ENCODE peak calls at places on chromosomes 3 and 15, in ten cellular contexts. H is Peyer's patch, U is GM20000, D is astrocyte of the spinal cord, N is CD14-positive monocyte, G is right atrium auricular region, A is endothelial cell of umbilical vein, M is neural crest cell, E is endothelial cell, R is left ventricle myocardium inferior. I is an unnamed sample.

GRCh38 chr15:101020451-101020850 is 101.3 kb downstream of the LRRK1 start:
- DNase-seq in H (no peak), U (no peak), D (no peak), N (no peak), G (peak), A (no peak), M (no peak), E (no peak), R (no peak), I (no peak)

GRCh38 chr3:10758304-10759037 is 57.6 kb upstream of the SLC6A11 start:
- DNase-seq in H (peak), U (peak), D (peak), N (no peak), G (no peak), A (peak), M (peak), E (peak), R (no peak), I (no peak)

GRCh38 chr3:27105904-27106303 is 263.3 kb downstream of the NEK10 start:
- DNase-seq in H (no peak), U (no peak), D (peak), N (no peak), G (no peak), A (no peak), M (peak), E (peak), R (no peak), I (no peak)

GRCh38 chr15:65833501-65834220 is 35.6 kb upstream of the RAB11A start:
- DNase-seq in H (no peak), U (no peak), D (no peak), N (no peak), G (no peak), A (peak), M (no peak), E (no peak), R (no peak), I (no peak)

GRCh38 chr3:160653514-160653913 is 23.4 kb upstream of the ARL14 start:
- DNase-seq in H (no peak), U (no peak), D (no peak), N (no peak), G (no peak), A (no peak), M (no peak), E (no peak), R (no peak), I (no peak)

GRCh38 chr3:9820944-9821343 is 10.9 kb downstream of the TTLL3 start:
- DNase-seq in H (no peak), U (no peak), D (no peak), N (no peak), G (no peak), A (peak), M (no peak), E (no peak), R (no peak), I (no peak)

GRCh38 chr3:14440531-14441239 is 38.3 kb downstream of the SLC6A6 start:
- DNase-seq in H (no peak), U (no peak), D (peak), N (no peak), G (no peak), A (peak), M (peak), E (peak), R (no peak), I (no peak)

GRCh38 chr3:123081718-123082369 is 15.0 kb downstream of the PDIA5 start:
- DNase-seq in H (no peak), U (no peak), D (no peak), N (no peak), G (no peak), A (peak), M (no peak), E (no peak), R (no peak), I (no peak)

GRCh38 chr3:142651711-142652110 is 55.5 kb downstream of the PLS1 start:
- DNase-seq in H (no peak), U (no peak), D (no peak), N (no peak), G (no peak), A (no peak), M (no peak), E (no peak), R (no peak), I (no peak)

GRCh38 chr15:40439461-40440299 is 1.1 kb upstream of the BAHD1 start:
- DNase-seq in H (peak), U (peak), D (no peak), N (no peak), G (no peak), A (peak), M (no peak), E (no peak), R (peak), I (peak)

GRCh38 chr3:129992781-129993180 is 18.3 kb downstream of the TRH start:
- DNase-seq in H (no peak), U (no peak), D (no peak), N (no peak), G (no peak), A (no peak), M (no peak), E (peak), R (no peak), I (no peak)

GRCh38 chr3:40620151-40620550 is 95.4 kb downstream of the ZNF621 start:
- DNase-seq in H (no peak), U (no peak), D (no peak), N (no peak), G (no peak), A (no peak), M (no peak), E (no peak), R (no peak), I (no peak)

GRCh38 chr15:77160562-77161481 is 89.9 kb upstream of the TSPAN3 start:
- DNase-seq in H (no peak), U (peak), D (peak), N (no peak), G (no peak), A (peak), M (no peak), E (no peak), R (no peak), I (no peak)

GRCh38 chr3:128382221-128382807 is 84.4 kb downstream of the DNAJB8 start:
- DNase-seq in H (peak), U (no peak), D (no peak), N (no peak), G (no peak), A (peak), M (no peak), E (no peak), R (peak), I (no peak)

GRCh38 chr15:39304931-39305728 is 275.7 kb upstream of the THBS1 start:
- DNase-seq in H (no peak), U (no peak), D (no peak), N (no peak), G (no peak), A (no peak), M (no peak), E (no peak), R (no peak), I (no peak)
- TF ChIP-seq CTCF in H (no peak), U (no peak), D (no peak), N (no peak), G (no peak), A (no peak), M (no peak), E (no peak), R (no peak), I (no peak)

DNA sequence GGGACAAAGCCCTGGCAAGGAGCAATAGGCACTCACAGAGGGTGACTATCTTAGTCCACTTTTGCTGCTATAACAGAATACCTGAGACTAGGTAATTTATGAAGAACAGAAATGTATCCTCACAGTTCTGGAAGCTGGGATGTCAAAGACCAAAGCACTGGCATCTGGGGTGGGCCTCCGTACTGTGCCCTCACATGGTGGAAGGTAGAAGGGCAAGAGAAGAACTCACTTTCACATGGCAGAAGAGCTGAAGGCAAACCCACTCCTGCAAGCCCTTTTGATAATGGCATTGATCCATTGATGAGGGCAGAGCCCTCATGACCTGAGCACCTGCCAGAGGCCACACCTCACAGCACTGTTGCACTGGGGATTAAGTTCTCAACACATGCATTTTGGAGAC is 173.4 kb upstream of the C2CD4B start:
- DNase-seq in H (no peak), U (no peak), D (no peak), N (no peak), G (no peak), A (no peak), M (no peak), E (no peak), R (no peak), I (no peak)
- TF ChIP-seq CTCF in H (no peak), U (no peak), D (no peak), N (no peak), G (no peak), A (no peak), M (no peak), E (no peak), R (no peak), I (no peak)

GRCh38 chr3:52983336-52983807 is 62.5 kb downstream of the SFMBT1 start:
- DNase-seq in H (no peak), U (peak), D (no peak), N (no peak), G (no peak), A (no peak), M (no peak), E (no peak), R (no peak), I (no peak)

GRCh38 chr3:52983828-52984227 is 62.0 kb downstream of the SFMBT1 start:
- DNase-seq in H (no peak), U (no peak), D (no peak), N (no peak), G (no peak), A (no peak), M (no peak), E (no peak), R (no peak), I (no peak)

GRCh38 chr3:52986049-52986448 is 59.8 kb downstream of the SFMBT1 start:
- DNase-seq in H (no peak), U (no peak), D (no peak), N (no peak), G (no peak), A (no peak), M (no peak), E (no peak), R (no peak), I (no peak)

GRCh38 chr3:52990637-52991036 is 55.2 kb downstream of the SFMBT1 start:
- DNase-seq in H (no peak), U (no peak), D (no peak), N (no peak), G (no peak), A (no peak), M (no peak), E (no peak), R (no peak), I (no peak)

DNA sequence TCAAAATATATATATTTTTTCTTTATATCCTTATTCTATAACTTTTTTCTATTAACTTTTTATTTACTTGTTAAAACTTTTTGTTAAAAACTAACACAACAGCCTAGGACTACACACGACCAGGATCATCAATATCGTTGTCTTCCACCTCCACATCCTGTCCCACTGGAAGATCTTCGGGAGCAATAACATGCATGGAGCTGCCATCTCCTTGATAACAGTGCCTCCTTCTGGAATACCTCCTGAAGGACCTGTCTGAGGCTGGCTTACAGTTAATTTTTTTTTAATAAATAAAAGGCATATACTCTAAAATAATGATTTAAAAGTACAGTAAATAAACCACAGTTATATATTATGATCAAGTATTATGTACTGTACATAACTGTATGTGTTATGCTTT is 58.9 kb downstream of the SFMBT1 start:
- DNase-seq in H (no peak), U (no peak), D (peak), N (no peak), G (no peak), A (peak), M (no peak), E (peak), R (no peak), I (no peak)
- TF ChIP-seq CTCF in H (peak), U (peak), D (peak), N (no peak), G (peak), A (peak), M (peak), E (no peak), R (peak), I (no peak)

DNA sequence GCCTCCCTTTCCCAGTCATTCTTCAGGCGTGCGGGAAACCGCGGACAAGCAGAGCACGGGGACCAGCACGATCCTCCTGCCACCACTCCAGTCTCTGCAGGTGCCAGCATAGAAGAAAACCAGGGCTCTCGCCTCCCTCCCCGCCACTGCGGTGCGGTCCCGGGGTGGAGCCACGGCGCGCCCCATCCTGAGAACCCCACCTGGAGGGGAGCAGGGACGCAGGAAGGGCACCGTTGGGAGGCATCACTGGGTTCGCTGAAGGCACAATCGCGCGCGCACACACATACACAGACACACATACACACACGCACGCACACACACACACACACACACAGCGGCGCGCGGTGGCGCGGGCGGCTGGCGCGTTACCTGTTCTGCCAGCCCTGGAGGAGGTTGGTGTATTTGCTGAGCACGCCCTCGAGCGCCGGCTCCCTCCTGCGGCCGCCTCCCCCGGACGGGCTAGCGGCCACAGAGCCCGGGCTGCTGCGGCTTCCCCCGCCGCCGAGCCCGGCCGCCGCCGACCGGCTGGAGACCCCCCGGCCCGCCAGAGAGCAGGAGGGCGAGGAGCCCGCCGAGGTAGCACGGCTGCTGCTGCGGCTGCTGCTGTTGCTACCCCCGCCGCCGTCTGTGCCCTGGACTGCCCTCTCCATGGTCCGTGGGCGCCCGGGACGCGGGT is 394 bp downstream of the OSBPL10 start:
- DNase-seq in H (peak), U (peak), D (peak), N (no peak), G (no peak), A (peak), M (peak), E (peak), R (peak), I (peak)
- TF ChIP-seq CTCF in H (peak), U (no peak), D (no peak), N (no peak), G (no peak), A (no peak), M (peak), E (no peak), R (peak), I (no peak)

GRCh38 chr3:45507820-45508317 is 86.7 kb upstream of the LIMD1 start:
- DNase-seq in H (no peak), U (no peak), D (peak), N (no peak), G (no peak), A (peak), M (peak), E (peak), R (peak), I (no peak)
- TF ChIP-seq CTCF in H (no peak), U (no peak), D (peak), N (peak), G (peak), A (peak), M (peak), E (peak), R (peak), I (no peak)

DNA sequence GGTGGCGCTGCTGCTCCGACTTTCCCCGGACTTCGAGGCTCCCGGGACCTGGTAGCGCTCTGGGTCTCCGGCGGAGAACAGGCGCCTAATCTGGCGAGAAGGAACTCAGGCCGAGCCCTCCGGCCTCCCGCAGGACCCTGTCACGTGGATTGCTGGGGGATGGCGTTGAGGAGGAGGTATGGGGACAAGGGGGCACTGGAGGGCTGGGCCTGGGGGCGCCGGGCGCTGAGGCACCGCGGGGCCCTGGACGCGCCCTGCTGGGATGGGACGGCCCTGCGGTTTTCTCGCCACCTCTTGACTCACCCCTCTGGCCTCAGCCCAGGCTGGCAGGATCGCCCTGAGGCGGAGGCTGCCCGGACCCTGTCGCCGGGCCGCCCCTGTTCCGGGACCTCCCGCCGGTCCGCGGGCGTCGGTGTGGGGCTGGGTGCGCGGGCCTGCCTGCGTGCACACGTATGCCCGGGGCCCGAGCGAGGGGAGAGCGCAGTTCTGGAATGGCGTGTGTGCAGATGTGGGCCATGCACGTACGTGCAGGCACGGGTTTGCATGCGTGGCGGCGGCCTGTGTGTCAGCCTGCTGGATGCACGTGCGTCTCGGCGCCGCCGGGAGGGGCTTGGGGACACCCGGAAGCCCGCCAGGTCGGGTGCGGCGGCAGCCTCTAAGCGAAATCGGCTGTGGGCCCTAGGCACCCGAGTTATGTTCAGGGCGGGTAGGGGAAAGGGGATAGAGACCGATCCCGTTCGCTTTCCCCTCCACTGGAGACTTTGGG is 752 bp downstream of the C15orf39 start:
- DNase-seq in H (peak), U (peak), D (peak), N (peak), G (peak), A (peak), M (peak), E (peak), R (peak), I (peak)
- TF ChIP-seq CTCF in H (no peak), U (no peak), D (no peak), N (peak), G (peak), A (no peak), M (peak), E (peak), R (peak), I (no peak)

GRCh38 chr15:42802168-42802567 is 65.2 kb upstream of the CDAN1 start:
- DNase-seq in H (no peak), U (no peak), D (no peak), N (no peak), G (no peak), A (no peak), M (no peak), E (no peak), R (no peak), I (no peak)

GRCh38 chr15:42803436-42803835 is 66.5 kb upstream of the CDAN1 start:
- DNase-seq in H (no peak), U (no peak), D (no peak), N (no peak), G (no peak), A (no peak), M (no peak), E (no peak), R (no peak), I (no peak)

GRCh38 chr15:42796955-42797779 is 60.2 kb upstream of the CDAN1 start:
- DNase-seq in H (no peak), U (no peak), D (peak), N (no peak), G (no peak), A (peak), M (no peak), E (no peak), R (no peak), I (no peak)

GRCh38 chr15:42798802-42799201 is 61.9 kb upstream of the CDAN1 start:
- DNase-seq in H (no peak), U (no peak), D (no peak), N (no peak), G (no peak), A (no peak), M (no peak), E (no peak), R (no peak), I (no peak)

DNA sequence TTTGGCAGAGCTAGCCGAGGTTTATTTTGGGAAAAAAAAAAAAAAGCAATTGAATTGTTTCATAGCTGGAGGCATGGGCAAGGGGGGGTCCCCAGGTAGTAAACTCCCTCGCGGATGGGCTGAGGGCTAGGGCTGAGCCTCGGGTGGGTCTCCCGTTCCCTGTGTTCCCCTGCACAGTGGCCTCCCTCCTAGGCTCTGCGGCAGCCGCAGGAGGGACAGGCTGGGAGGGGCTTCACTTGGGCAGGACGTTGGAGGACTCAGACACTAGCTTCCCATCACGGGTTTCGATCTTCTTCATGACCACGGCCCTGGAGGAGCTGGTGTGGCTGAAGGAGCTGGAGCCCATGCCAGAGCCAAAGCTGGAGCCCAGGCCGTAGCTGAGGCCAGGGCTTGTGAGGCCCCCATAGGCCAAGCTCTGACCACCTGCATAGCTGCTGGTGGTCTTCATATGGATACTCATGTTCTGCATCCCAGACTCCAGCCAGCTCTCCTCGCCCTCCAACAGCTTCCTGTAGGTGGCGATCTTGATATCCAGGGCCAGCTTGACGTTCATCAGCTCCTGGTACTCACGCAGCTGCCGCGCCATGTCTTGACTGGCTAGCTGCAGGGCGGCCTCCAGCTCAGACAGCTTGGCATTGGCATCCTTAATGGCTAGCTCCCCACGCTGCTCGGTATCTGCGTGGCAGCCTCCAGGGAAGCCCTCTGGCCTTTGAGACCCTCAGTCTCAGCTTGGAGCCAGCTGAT is 64.0 kb upstream of the CDAN1 start:
- DNase-seq in H (no peak), U (no peak), D (no peak), N (no peak), G (no peak), A (no peak), M (peak), E (peak), R (no peak), I (no peak)
- TF ChIP-seq CTCF in H (no peak), U (no peak), D (peak), N (peak), G (peak), A (no peak), M (no peak), E (no peak), R (peak), I (no peak)

GRCh38 chr3:43215138-43215537 is 71.2 kb upstream of the SNRK start:
- DNase-seq in H (no peak), U (no peak), D (no peak), N (no peak), G (no peak), A (no peak), M (no peak), E (no peak), R (no peak), I (no peak)

GRCh38 chr3:43214616-43215015 is 71.7 kb upstream of the SNRK start:
- DNase-seq in H (no peak), U (no peak), D (no peak), N (no peak), G (no peak), A (no peak), M (no peak), E (no peak), R (no peak), I (no peak)

GRCh38 chr3:43217206-43217605 is 69.1 kb upstream of the SNRK start:
- DNase-seq in H (no peak), U (no peak), D (no peak), N (no peak), G (no peak), A (no peak), M (no peak), E (no peak), R (no peak), I (no peak)

GRCh38 chr3:43217633-43218032 is 68.7 kb upstream of the SNRK start:
- DNase-seq in H (no peak), U (no peak), D (peak), N (no peak), G (no peak), A (no peak), M (no peak), E (no peak), R (no peak), I (no peak)

GRCh38 chr3:43215684-43216336 is 70.5 kb upstream of the SNRK start:
- DNase-seq in H (no peak), U (no peak), D (no peak), N (no peak), G (no peak), A (no peak), M (no peak), E (no peak), R (no peak), I (no peak)
- TF ChIP-seq CTCF in H (no peak), U (no peak), D (no peak), N (peak), G (peak), A (peak), M (peak), E (peak), R (no peak), I (no peak)

GRCh38 chr15:28881600-28881999 is 4.2 kb upstream of the APBA2 start:
- DNase-seq in H (no peak), U (no peak), D (no peak), N (no peak), G (no peak), A (no peak), M (no peak), E (no peak), R (no peak), I (no peak)
- TF ChIP-seq CTCF in H (no peak), U (no peak), D (no peak), N (no peak), G (no peak), A (no peak), M (peak), E (no peak), R (no peak), I (no peak)

I was measured in activated B cell treated with CpG ODN at 0.5 μM for 24 hours.